ENCODE peak calls at places on chromosomes 11 and 22, in four cellular contexts. Q, D, F and T are unnamed samples.

GRCh38 chr11:95599959-95600586 is 189.5 kb downstream of the FAM76B start:
- DNase-seq in D (no peak), Q (no peak), F (no peak), T (no peak)

GRCh38 chr11:12531681-12532080 is 142.5 kb upstream of the TEAD1 start:
- DNase-seq in Q (no peak), D (no peak), F (no peak), T (no peak)

GRCh38 chr22:20441631-20442484 is 4.2 kb upstream of the SCARF2 start:
- DNase-seq in Q (no peak), D (no peak), F (no peak), T (no peak)

GRCh38 chr11:86753376-86753775 is 47.0 kb upstream of the PRSS23 start:
- DNase-seq in Q (no peak), D (no peak), F (no peak), T (no peak)

GRCh38 chr11:104333977-104334376 is 170.0 kb upstream of the PDGFD start:
- DNase-seq in D (no peak), Q (peak; percentile 7), F (peak; percentile 4), T (peak; percentile 29)

GRCh38 chr22:45632791-45633515 is 38.7 kb upstream of the ATXN10 start:
- DNase-seq in D (no peak), F (no peak), Q (peak; percentile 62), T (no peak)

GRCh38 chr11:45847908-45848316 is 637 bp downstream of the CRY2 start:
- DNase-seq in F (peak; percentile 88), Q (peak; percentile 41), D (no peak), T (peak; percentile 51)

GRCh38 chr11:57131080-57131790 is 50.5 kb upstream of the LRRC55 start:
- DNase-seq in F (peak; percentile 68), D (no peak), Q (peak; percentile 5), T (peak; percentile 79)

GRCh38 chr11:316031-316701 is 2.3 kb downstream of the IFITM1 start:
- DNase-seq in Q (no peak), F (peak; percentile 66), D (no peak), T (peak; percentile 29)

GRCh38 chr22:19448076-19448607 is 631 bp upstream of the C22orf39 start:
- DNase-seq in F (peak; percentile 72), Q (peak; percentile 55), D (no peak), T (no peak)

GRCh38 chr22:47591016-47591415 is 828.6 kb downstream of the TBC1D22A start:
- DNase-seq in Q (no peak), D (no peak), F (no peak), T (no peak)

GRCh38 chr11:45806072-45806933 is 1.4 kb downstream of the SLC35C1 start:
- DNase-seq in Q (no peak), F (no peak), D (no peak), T (no peak)

GRCh38 chr22:38766076-38766777 is 10.4 kb upstream of the SUN2 start:
- DNase-seq in D (no peak), Q (peak; percentile 74), F (peak; percentile 59), T (peak; percentile 84)

GRCh38 chr22:25067851-25068421 is 115.4 kb downstream of the KIAA1671 start:
- DNase-seq in F (no peak), Q (no peak), D (no peak), T (no peak)

GRCh38 chr22:36369922-36370781 is 17.6 kb downstream of the MYH9 start:
- DNase-seq in D (no peak), F (peak; percentile 80), Q (peak; percentile 72), T (no peak)

GRCh38 chr11:48134221-48134922 is 82.2 kb upstream of the OR4B1 start:
- DNase-seq in F (no peak), D (no peak), Q (no peak), T (no peak)

GRCh38 chr11:70703141-70704052 is 305.1 kb downstream of the CTTN start:
- DNase-seq in Q (peak; percentile 9), D (no peak), F (no peak), T (peak; percentile 63)

GRCh38 chr22:19291218-19291579 is 320 bp downstream of the CLTCL1 start:
- DNase-seq in F (peak; percentile 77), D (no peak), Q (no peak), T (peak; percentile 46)

GRCh38 chr22:19868773-19869471 is 14.2 kb upstream of the GNB1L start:
- DNase-seq in Q (no peak), D (no peak), F (no peak), T (peak; percentile 11)

GRCh38 chr22:23178512-23179254 is 1.6 kb upstream of the BCR start:
- DNase-seq in F (peak; percentile 98), Q (no peak), D (no peak), T (peak; percentile 84)

GRCh38 chr22:43113516-43114251 is 3.1 kb downstream of the BIK start:
- DNase-seq in Q (peak; percentile 24), F (no peak), D (no peak), T (no peak)

GRCh38 chr22:38452373-38453064 is 2.5 kb downstream of the KCNJ4 start:
- DNase-seq in F (no peak), Q (no peak), D (no peak), T (no peak)

GRCh38 chr11:126115253-126115540 is 52.5 kb upstream of the CDON start:
- DNase-seq in F (no peak), Q (no peak), D (no peak), T (no peak)

GRCh38 chr22:50185384-50186087 is at the start of gene TRABD:
- DNase-seq in D (no peak), Q (peak; percentile 72), F (peak; percentile 90), T (peak; percentile 84)

GRCh38 chr22:25942126-25942988 is 200.4 kb downstream of the MYO18B start:
- DNase-seq in Q (no peak), D (no peak), F (no peak), T (no peak)

GRCh38 chr11:78646564-78647185 is 72.0 kb upstream of the NARS2 start:
- DNase-seq in D (no peak), F (peak; percentile 62), Q (peak; percentile 59), T (peak; percentile 73)

GRCh38 chr11:36127550-36127949 is 161.7 kb downstream of the COMMD9 start:
- DNase-seq in Q (no peak), F (no peak), D (no peak), T (no peak)

GRCh38 chr22:50505776-50506610 is 1.5 kb downstream of the LMF2 start:
- DNase-seq in D (no peak), Q (no peak), F (no peak), T (no peak)

GRCh38 chr22:38298312-38299000 is 18.8 kb downstream of the CSNK1E start:
- DNase-seq in Q (no peak), D (no peak), F (no peak), T (peak; percentile 63)

GRCh38 chr22:31075961-31076360 is 5.2 kb upstream of the SMTN start:
- DNase-seq in D (no peak), F (no peak), Q (no peak), T (no peak)

GRCh38 chr11:86588566-86589090 is 83.8 kb downstream of the ME3 start:
- DNase-seq in D (no peak), F (no peak), Q (no peak), T (no peak)

GRCh38 chr11:68684385-68685356 is at the start of gene GAL:
- DNase-seq in D (no peak), F (peak; percentile 72), Q (no peak), T (peak; percentile 45)
- TF ChIP-seq CREM in D (no peak), F (peak; percentile 85), Q (no peak), T (no peak)

GRCh38 chr11:119103793-119104192 is 2.1 kb upstream of the DPAGT1 start:
- DNase-seq in D (no peak), Q (no peak), F (peak; percentile 62), T (no peak)
- TF ChIP-seq CREM in D (no peak), Q (no peak), F (no peak), T (no peak)

GRCh38 chr22:27669798-27670599 is 131.6 kb downstream of the MN1 start:
- DNase-seq in Q (peak; percentile 92), D (no peak), F (peak; percentile 30), T (no peak)
- TF ChIP-seq CREM in Q (no peak), D (no peak), F (no peak), T (no peak)

DNA sequence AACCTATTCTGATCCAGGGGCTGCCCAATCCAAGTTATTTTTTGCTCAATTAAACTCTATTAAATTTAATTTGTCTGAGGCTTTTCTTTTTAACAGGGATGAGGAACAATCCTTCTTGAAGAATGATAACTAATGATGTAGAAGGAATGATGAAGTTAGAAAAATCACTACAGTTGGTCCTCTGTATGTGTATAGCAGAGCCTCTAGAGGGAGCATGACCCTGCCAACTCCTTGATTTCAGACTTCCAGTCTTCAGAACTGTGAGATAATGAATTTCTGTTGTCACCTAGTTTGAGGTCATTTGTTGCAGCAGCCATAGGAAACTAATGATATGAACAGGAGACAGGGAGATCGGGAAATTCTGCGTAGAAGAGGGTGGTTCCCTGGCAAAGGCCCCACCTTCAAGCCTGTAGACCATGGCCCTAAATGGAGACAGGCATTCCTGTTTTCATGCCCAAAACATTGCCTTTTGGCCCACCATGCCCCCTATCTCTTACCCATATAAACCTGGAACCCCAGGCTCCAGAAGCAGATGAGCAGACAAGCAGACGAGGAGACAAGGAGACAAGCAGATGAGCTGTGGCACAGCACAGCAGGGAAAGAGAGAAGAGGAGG is 7.7 kb upstream of the QSER1 start:
- DNase-seq in D (no peak), Q (no peak), F (peak; percentile 38), T (no peak)
- TF ChIP-seq CREM in D (no peak), Q (no peak), F (no peak), T (no peak)

DNA sequence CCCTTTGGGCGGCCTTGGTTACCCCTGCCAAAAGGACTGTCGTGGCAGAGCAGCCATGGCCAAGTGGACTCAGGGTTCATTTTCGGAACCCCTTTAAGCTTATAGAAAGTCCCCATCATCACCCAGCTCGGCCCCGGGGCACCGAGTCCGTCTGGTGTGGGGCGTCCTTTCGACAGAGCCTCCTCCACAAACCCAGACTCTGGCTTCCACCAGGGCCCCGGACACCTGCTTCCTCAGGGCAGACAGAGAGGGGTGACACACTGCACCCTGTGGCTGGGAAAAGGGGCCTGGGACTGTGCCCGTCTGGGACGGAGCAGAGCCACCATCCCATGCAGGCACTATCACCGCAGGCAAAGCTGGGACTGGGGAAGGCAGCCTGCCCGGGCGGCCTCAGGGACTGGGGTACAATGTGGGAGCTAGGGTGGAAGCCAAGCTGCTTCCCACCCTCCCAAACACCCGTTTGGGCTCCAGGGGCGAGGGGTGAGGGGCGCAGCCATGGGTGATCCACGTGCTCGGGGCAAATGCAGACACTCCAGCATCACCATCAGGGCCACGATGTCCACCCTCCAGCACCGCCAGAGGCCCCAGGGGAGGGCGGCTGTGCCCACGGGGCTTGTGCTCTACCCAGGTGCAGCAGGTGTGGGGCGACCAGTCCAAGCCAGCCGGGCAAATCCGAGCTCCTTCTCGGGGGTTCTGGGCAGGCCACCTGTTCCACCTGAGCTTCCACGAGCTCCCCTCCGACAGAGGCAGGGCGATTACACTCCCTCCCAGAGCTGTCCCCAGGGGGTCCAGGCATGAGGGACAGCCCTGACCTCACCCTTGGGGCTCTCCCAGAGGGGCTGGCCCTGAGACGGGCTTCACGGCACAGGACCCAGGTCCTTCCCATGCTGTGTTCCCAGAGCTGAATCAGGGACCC is 11.7 kb upstream of the MRPL23 start:
- DNase-seq in D (no peak), Q (no peak), F (no peak), T (no peak)
- TF ChIP-seq CREM in D (no peak), Q (no peak), F (no peak), T (no peak)

GRCh38 chr11:67508486-67509121 is 642 bp upstream of the CDK2AP2 start:
- DNase-seq in F (peak; percentile 98), Q (peak; percentile 91), D (peak; percentile 78), T (peak; percentile 99)
- TF ChIP-seq CREM in F (peak; percentile 99), Q (peak; percentile 48), D (peak; percentile 98), T (peak; percentile 91)